ENCODE peak calls at places on chromosomes 11 and 22, in eight cellular contexts. Y, Z, E, U, F, T, V and G are unnamed samples.

GRCh38 chr22:11628651-11629511 is 3899.1 kb upstream of the OR11H1 start:
- DNase-seq in Y (no peak), Z (no peak), E (no peak), U (no peak), F (no peak), T (no peak), V (no peak), G (no peak)

GRCh38 chr11:10351435-10351767 is 46.5 kb downstream of the ADM start:
- DNase-seq in Y (no peak), Z (no peak), E (no peak), U (no peak), F (no peak), T (no peak), V (no peak), G (no peak)

GRCh38 chr22:20127869-20128618 is 3.6 kb upstream of the ZDHHC8 start:
- DNase-seq in Y (no peak), Z (no peak), E (no peak), U (no peak), F (no peak), T (no peak), V (no peak), G (no peak)

GRCh38 chr22:28316014-28316413 is 363.6 kb downstream of the TTC28 start:
- DNase-seq in Y (no peak), Z (no peak), E (no peak), U (no peak), F (peak), T (no peak), V (no peak), G (no peak)

GRCh38 chr11:12175694-12176241 is 65.4 kb downstream of the MICAL2 start:
- DNase-seq in Y (peak), Z (no peak), E (no peak), U (no peak), F (no peak), T (no peak), V (no peak), G (no peak)

GRCh38 chr22:20783844-20784723 is 10.2 kb downstream of the SERPIND1 start:
- DNase-seq in Y (peak), Z (no peak), E (peak), U (no peak), F (peak), T (peak), V (no peak), G (peak)

GRCh38 chr11:119607726-119608125 is 121.3 kb downstream of the NECTIN1 start:
- DNase-seq in Y (no peak), Z (no peak), E (no peak), U (no peak), F (no peak), T (no peak), V (no peak), G (no peak)

GRCh38 chr11:36509265-36509664 is 807 bp downstream of the TRAF6 start:
- DNase-seq in Y (peak), Z (no peak), E (peak), U (no peak), F (peak), T (no peak), V (no peak), G (no peak)

GRCh38 chr11:123430736-123431356 is 777 bp downstream of the GRAMD1B start:
- DNase-seq in Y (peak), Z (peak), E (peak), U (peak), F (peak), T (no peak), V (peak), G (peak)

GRCh38 chr11:123419720-123420466 is 10.2 kb upstream of the GRAMD1B start:
- DNase-seq in Y (no peak), Z (no peak), E (no peak), U (no peak), F (peak), T (no peak), V (no peak), G (no peak)

GRCh38 chr11:107898270-107898669 is 30.0 kb upstream of the RAB39A start:
- DNase-seq in Y (peak), Z (no peak), E (peak), U (no peak), F (peak), T (peak), V (no peak), G (no peak)

GRCh38 chr11:61509058-61510029 is 795 bp downstream of the LRRC10B start:
- DNase-seq in Y (peak), Z (peak), E (peak), U (no peak), F (peak), T (no peak), V (peak), G (peak)

GRCh38 chr11:104338186-104338585 is 174.2 kb upstream of the PDGFD start:
- DNase-seq in Y (peak), Z (no peak), E (no peak), U (no peak), F (no peak), T (no peak), V (no peak), G (no peak)

GRCh38 chr11:2539761-2540520 is 95.1 kb downstream of the KCNQ1 start:
- DNase-seq in Y (no peak), Z (peak), E (no peak), U (no peak), F (no peak), T (no peak), V (peak), G (no peak)

GRCh38 chr11:43952401-43953342 is 10.2 kb downstream of the C11orf96 start:
- DNase-seq in Y (no peak), Z (no peak), E (no peak), U (no peak), F (no peak), T (no peak), V (no peak), G (no peak)

GRCh38 chr11:104893876-104894275 is 4.4 kb downstream of the CASP12 start:
- DNase-seq in Y (no peak), Z (no peak), E (no peak), U (no peak), F (no peak), T (no peak), V (no peak), G (no peak)

GRCh38 chr11:114179234-114179941 is 116.8 kb upstream of the NNMT start:
- DNase-seq in Y (peak), Z (peak), E (peak), U (peak), F (peak), T (no peak), V (peak), G (peak)

GRCh38 chr22:39090426-39091064 is 6.5 kb upstream of the APOBEC3H start:
- DNase-seq in Y (no peak), Z (no peak), E (peak), U (no peak), F (peak), T (no peak), V (no peak), G (no peak)

GRCh38 chr22:40499187-40499753 is 128.9 kb downstream of the SGSM3 start:
- DNase-seq in Y (peak), Z (no peak), E (no peak), U (no peak), F (peak), T (peak), V (peak), G (no peak)

GRCh38 chr11:44797886-44798683 is 71.3 kb downstream of the TSPAN18 start:
- DNase-seq in Y (no peak), Z (no peak), E (no peak), U (no peak), F (no peak), T (no peak), V (no peak), G (no peak)

GRCh38 chr22:28911777-28912669 is 28.7 kb downstream of the ZNRF3 start:
- DNase-seq in Y (peak), Z (peak), E (no peak), U (no peak), F (peak), T (peak), V (no peak), G (no peak)

GRCh38 chr11:74278721-74279148 is 32.7 kb downstream of the P4HA3 start:
- DNase-seq in Y (peak), Z (peak), E (no peak), U (no peak), F (no peak), T (peak), V (peak), G (peak)

GRCh38 chr22:49398646-49399045 is 429.0 kb downstream of the BRD1 start:
- DNase-seq in Y (no peak), Z (no peak), E (no peak), U (no peak), F (no peak), T (no peak), V (no peak), G (no peak)

GRCh38 chr11:455566-456147 is 5.6 kb downstream of the PTDSS2 start:
- DNase-seq in Y (no peak), Z (no peak), E (no peak), U (no peak), F (no peak), T (no peak), V (peak), G (no peak)

GRCh38 chr11:122727101-122727929 is 71.8 kb downstream of the UBASH3B start:
- DNase-seq in Y (peak), Z (no peak), E (peak), U (no peak), F (peak), T (no peak), V (no peak), G (no peak)

DNA sequence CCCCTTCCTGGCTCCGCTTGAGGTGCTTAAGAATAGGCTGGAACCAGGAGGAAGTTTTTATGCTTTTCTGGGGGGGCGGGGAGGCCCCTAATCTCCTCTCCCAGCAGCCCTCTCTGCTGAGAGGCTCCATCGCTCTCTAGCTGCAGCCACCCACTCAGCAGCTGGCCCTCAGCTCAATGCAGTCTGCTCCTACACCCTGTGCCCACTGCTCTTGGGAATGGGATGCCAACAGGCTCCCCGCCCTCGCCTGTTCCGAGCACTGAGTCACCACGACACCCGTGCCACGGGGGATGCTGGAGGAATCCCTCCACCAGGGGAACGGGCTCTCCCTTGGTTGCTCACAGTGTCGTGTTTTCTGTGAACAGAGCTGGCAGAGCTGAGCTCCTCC is 23.5 kb upstream of the SUSD2 start:
- DNase-seq in Y (no peak), Z (no peak), E (no peak), U (no peak), F (no peak), T (no peak), V (no peak), G (no peak)
- H3K4me3 ChIP-seq in Y (no peak), Z (peak), E (peak), U (no peak), F (peak), T (peak), V (peak), G (no peak)

DNA sequence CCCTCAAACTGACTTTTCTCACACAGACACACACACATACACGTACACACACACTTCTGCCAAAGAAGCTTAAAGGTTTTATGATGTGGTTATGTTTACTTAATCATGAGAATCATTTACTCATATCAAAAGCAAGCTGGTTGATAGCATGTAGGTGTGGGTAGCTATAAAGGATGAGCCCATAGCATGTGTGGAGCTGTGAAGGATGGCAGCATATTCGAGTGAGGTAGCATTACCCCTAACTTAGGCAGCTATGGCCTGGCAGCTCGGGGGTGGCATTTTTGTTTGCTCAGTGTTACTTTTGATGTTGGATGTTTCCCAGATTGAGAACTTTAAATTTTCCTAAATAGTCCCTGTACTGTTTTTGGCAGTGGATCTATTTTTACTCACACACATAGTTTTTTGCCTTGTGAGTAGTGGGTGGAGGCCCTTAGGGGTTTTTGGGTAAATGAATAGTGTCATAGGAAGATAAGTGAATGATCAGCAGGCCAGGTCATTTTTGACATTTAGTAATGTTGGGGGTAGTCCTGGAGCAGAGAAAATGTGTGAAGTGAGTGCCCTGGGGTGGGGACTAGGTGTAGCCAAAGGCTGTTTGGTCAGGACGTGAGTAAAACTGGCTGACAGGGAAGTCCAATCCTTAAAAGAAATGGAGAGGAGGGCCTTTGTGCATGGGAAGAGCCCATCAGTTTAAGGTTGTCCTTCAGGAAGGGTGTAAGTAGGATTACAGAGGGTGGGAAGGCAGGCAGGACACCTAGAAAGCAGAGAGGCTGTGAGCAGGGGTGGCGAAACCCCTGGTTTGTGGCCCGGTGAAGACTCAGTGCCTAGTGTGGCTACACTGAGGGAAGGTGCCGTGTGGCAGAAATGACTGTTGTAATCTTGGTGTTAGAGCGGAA is 7.1 kb downstream of the YWHAH start:
- DNase-seq in Y (no peak), Z (no peak), E (no peak), U (no peak), F (peak), T (no peak), V (no peak), G (no peak)
- H3K4me3 ChIP-seq in Y (no peak), Z (no peak), E (no peak), U (no peak), F (no peak), T (no peak), V (no peak), G (no peak)

GRCh38 chr11:112460141-112460540 is 199.5 kb upstream of the PLET1 start:
- DNase-seq in Y (no peak), Z (no peak), E (no peak), U (no peak), F (no peak), T (no peak), V (no peak), G (no peak)

GRCh38 chr11:112454841-112455240 is 194.2 kb upstream of the PLET1 start:
- DNase-seq in Y (no peak), Z (no peak), E (no peak), U (no peak), F (peak), T (no peak), V (no peak), G (no peak)

GRCh38 chr11:112455791-112456190 is 195.1 kb upstream of the PLET1 start:
- DNase-seq in Y (peak), Z (no peak), E (no peak), U (no peak), F (peak), T (no peak), V (no peak), G (no peak)

GRCh38 chr11:112457532-112457931 is 196.9 kb upstream of the PLET1 start:
- DNase-seq in Y (no peak), Z (no peak), E (no peak), U (no peak), F (no peak), T (no peak), V (no peak), G (no peak)

DNA sequence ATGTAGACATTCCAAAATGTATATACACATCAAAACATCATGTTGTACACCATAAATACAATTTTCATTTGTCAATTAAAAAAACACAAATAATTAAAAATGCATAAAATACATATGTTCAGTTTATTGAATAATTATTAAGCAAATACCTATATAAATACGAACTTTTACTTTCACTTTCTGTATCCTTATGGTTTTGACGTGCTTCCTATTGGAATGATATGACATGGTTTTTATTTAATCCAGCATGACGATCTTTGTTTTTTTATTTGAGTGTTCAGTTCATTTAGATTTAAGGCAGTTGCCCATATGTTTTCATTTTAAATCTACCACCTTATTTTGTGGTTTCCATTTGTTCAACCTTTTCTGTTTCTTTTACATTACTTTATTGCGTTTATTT is 198.3 kb upstream of the PLET1 start:
- DNase-seq in Y (peak), Z (no peak), E (no peak), U (no peak), F (peak), T (no peak), V (no peak), G (no peak)
- H3K4me3 ChIP-seq in Y (peak), Z (no peak), E (no peak), U (no peak), F (no peak), T (peak), V (no peak), G (no peak)

DNA sequence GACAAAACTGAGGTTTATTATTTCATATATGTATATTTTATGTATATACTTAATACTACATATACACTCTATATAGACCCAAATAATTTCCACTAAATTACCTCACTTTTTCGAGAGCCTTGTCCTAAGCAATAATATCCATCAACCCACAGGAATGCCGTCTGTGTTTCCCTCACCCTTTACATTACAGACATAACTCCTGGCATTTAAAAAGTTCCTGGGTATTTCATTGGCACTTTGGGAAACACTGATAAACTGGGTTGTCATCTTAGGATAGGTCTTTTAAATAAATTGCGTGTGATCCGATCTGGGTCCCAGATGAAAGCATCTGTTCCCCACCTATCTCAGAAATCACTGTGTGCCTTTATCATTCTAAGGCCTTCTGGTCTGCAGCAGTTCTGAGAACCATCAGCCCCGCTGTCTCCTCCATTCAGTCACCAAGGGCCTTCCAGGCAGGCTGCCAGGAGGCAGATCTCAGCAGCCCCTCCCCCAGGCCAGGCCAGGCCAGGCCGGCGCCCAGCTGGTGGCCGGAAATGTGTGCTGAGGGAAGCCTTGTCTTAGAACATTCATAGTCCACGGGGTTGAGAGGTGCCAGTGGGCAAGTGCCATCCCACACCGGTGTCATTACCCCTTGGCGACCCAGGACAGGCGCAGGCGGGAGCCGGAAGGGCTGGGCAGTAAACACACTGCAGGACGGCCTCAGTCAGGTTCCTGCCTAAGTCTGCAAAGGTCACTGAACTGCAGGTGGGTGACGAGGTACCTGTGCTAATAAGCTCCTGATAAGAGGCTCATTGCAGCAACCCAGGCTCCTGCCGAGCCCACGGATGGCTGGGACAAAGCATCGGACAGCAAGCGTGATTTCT is 3.3 kb downstream of the FGF19 start:
- DNase-seq in Y (peak), Z (peak), E (no peak), U (no peak), F (peak), T (no peak), V (peak), G (peak)
- H3K4me3 ChIP-seq in Y (no peak), Z (no peak), E (no peak), U (no peak), F (no peak), T (no peak), V (no peak), G (no peak)

GRCh38 chr11:130300567-130300966 is 14.2 kb downstream of the ZBTB44 start:
- DNase-seq in Y (no peak), Z (no peak), E (no peak), U (no peak), F (no peak), T (no peak), V (no peak), G (no peak)
- H3K4me3 ChIP-seq in Y (no peak), Z (no peak), E (no peak), U (no peak), F (no peak), T (no peak), V (no peak), G (no peak)

DNA sequence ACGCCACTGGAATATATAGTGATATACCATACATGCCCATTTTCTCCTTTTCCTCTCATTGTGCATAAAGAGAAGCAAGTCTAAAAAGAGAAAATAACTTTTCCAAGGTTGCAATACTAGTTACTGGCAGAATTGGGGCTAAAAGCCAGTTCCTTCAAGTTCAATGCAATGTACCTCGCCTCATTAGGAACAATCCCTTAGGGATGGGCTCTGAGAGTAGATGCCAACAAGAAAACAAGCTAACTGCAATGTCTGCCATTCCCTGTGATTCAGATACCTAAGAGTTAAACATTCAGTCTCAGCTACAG is 114.3 kb downstream of the RBFOX2 start:
- DNase-seq in Y (no peak), Z (no peak), E (no peak), U (no peak), F (no peak), T (no peak), V (no peak), G (no peak)
- H3K4me3 ChIP-seq in Y (no peak), Z (peak), E (no peak), U (peak), F (no peak), T (peak), V (peak), G (peak)

GRCh38 chr11:77188912-77189491 is 61.0 kb downstream of the MYO7A start:
- DNase-seq in Y (no peak), Z (no peak), E (no peak), U (no peak), F (peak), T (no peak), V (no peak), G (no peak)

GRCh38 chr11:77187776-77188175 is 59.7 kb downstream of the MYO7A start:
- DNase-seq in Y (no peak), Z (no peak), E (no peak), U (no peak), F (peak), T (no peak), V (no peak), G (no peak)

GRCh38 chr11:77189588-77190210 is 61.7 kb downstream of the MYO7A start:
- DNase-seq in Y (no peak), Z (no peak), E (no peak), U (no peak), F (no peak), T (no peak), V (no peak), G (no peak)

GRCh38 chr11:77187105-77187750 is 59.2 kb downstream of the MYO7A start:
- DNase-seq in Y (no peak), Z (no peak), E (no peak), U (no peak), F (no peak), T (no peak), V (no peak), G (no peak)

GRCh38 chr11:77188323-77188911 is 60.4 kb downstream of the MYO7A start:
- DNase-seq in Y (peak), Z (peak), E (peak), U (peak), F (peak), T (peak), V (peak), G (peak)
- H3K4me3 ChIP-seq in Y (no peak), Z (no peak), E (no peak), U (no peak), F (no peak), T (no peak), V (no peak), G (no peak)

GRCh38 chr22:37674248-37674647 is 1.2 kb upstream of the LGALS1 start:
- DNase-seq in Y (no peak), Z (no peak), E (no peak), U (no peak), F (no peak), T (no peak), V (no peak), G (no peak)
- H3K4me3 ChIP-seq in Y (no peak), Z (no peak), E (no peak), U (no peak), F (no peak), T (no peak), V (peak), G (no peak)